ENCODE peak calls at places on chromosomes 16 and 17, in eight cellular contexts. W, Q, H, K, L, N, I and U are unnamed samples.

GRCh38 chr17:27355419-27355818 is 61.5 kb downstream of the WSB1 start:
- DNase-seq in N (no peak), Q (no peak), K (no peak), L (no peak), I (no peak), H (no peak), W (no peak), U (no peak)

GRCh38 chr17:57099165-57099564 is 14.1 kb downstream of the AKAP1 start:
- DNase-seq in I (no peak), Q (no peak), N (no peak), H (no peak), W (no peak), K (no peak), L (no peak), U (no peak)

GRCh38 chr17:70767102-70767701 is 597.9 kb downstream of the KCNJ2 start:
- DNase-seq in N (no peak), Q (no peak), W (no peak), H (peak), L (no peak), I (peak), K (peak), U (peak)

GRCh38 chr17:73798111-73798748 is 154.0 kb upstream of the SDK2 start:
- DNase-seq in W (no peak), K (peak), I (peak), H (peak), N (no peak), Q (peak), L (no peak), U (no peak)

GRCh38 chr16:17358350-17358749 is 112.4 kb downstream of the XYLT1 start:
- DNase-seq in Q (no peak), N (no peak), H (no peak), I (no peak), K (no peak), W (no peak), L (no peak), U (no peak)

GRCh38 chr17:66276328-66276937 is 26.0 kb upstream of the PRKCA start:
- DNase-seq in Q (no peak), K (no peak), I (peak), L (no peak), H (peak), W (no peak), N (no peak), U (no peak)

GRCh38 chr17:45719335-45720071 is 64.6 kb upstream of the CRHR1 start:
- DNase-seq in L (no peak), H (peak), N (peak), I (peak), W (no peak), Q (no peak), K (peak), U (peak)

GRCh38 chr17:4485676-4486646 is 12.7 kb upstream of the SPNS2 start:
- DNase-seq in L (no peak), H (no peak), Q (no peak), N (no peak), I (no peak), W (no peak), K (no peak), U (no peak)

GRCh38 chr17:63694229-63694973 is 5.5 kb downstream of the LIMD2 start:
- DNase-seq in W (no peak), I (no peak), Q (no peak), K (no peak), L (no peak), N (no peak), H (no peak), U (no peak)

GRCh38 chr17:1006054-1006453 is 9.1 kb downstream of the TIMM22 start:
- DNase-seq in L (peak), H (no peak), N (no peak), I (no peak), W (no peak), Q (peak), K (no peak), U (no peak)

GRCh38 chr17:76000755-76001521 is at the start of gene CDK3:
- DNase-seq in K (no peak), I (no peak), N (no peak), H (no peak), Q (peak), L (peak), W (no peak), U (no peak)

GRCh38 chr17:78748730-78749317 is 33.2 kb downstream of the CYTH1 start:
- DNase-seq in Q (peak), W (no peak), K (peak), N (no peak), I (peak), H (no peak), L (no peak), U (no peak)

GRCh38 chr17:17151962-17152361 is 54.2 kb downstream of the PLD6 start:
- DNase-seq in L (peak), W (no peak), H (peak), N (no peak), Q (peak), K (peak), I (peak), U (no peak)

GRCh38 chr17:73657473-73658116 is 13.3 kb upstream of the SDK2 start:
- DNase-seq in I (no peak), H (no peak), N (peak), K (peak), Q (peak), W (peak), L (peak), U (peak)

GRCh38 chr17:29326414-29326813 is 32.5 kb upstream of the NUFIP2 start:
- DNase-seq in N (no peak), K (no peak), H (no peak), L (no peak), Q (no peak), W (no peak), I (no peak), U (no peak)

DNA sequence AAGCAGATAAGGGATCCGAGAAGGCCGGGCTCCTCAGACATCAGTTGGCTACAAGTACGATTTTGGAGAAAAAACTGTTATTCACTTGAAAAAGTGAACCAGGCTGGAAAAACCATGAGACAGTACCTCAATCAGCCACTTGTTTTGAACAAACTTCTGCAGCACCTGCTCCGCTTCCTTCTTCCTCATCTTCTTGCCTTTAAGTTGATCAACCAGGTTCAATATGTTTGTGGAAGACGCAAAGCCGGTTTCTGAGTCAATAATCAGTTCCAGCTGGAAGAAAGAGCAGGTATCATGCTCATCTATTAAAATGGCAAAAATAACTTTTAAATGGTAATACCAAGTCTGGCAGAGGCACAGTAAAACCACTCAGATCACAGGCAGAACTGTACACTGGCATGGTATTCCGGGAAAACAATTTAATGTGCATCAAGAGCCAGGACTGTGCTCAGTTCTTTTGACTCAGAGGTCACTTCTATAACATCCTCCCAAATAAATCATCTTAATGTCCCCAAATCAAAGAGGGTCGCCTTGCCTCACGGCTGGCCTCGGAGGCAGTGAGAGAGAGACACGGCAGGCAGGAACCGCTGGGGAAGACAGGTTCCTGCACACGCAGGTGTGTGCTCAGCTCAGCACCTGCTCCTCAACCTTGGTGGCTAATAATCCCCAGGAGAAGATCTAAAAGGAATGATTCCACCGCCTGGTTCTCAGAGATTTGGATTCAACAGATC is 29.7 kb downstream of the KDM8 start:
- DNase-seq in W (no peak), N (no peak), K (no peak), L (peak), H (no peak), Q (no peak), I (no peak), U (no peak)
- TF ChIP-seq CTCF in W (no peak), N (no peak), K (no peak), L (no peak), H (no peak), Q (no peak), I (no peak), U (no peak)

DNA sequence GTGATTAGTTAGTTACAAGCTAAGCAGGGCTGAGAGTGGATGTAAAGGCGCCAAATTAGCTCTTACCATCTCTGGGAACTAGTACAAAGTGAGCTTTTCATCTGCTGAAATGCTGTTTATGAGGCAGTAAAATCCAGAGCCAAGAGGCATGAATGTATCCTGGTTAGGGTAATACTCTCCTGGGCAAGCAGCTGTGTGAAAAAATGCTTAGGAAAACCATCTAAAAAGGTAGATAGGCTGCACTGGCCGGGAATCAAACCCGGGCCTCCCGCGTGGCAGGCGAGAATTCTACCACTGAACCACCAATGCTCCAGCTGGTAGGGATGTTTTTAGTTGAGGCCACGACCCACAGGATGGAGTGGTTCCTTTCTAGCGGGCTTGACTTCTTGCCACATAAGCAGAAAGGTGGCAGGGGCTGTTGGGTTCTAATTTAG is 23.0 kb downstream of the VAC14 start:
- DNase-seq in L (no peak), W (no peak), K (peak), Q (no peak), N (peak), I (peak), H (peak), U (no peak)
- TF ChIP-seq CTCF in L (no peak), W (no peak), K (no peak), Q (no peak), N (no peak), I (no peak), H (no peak), U (no peak)

DNA sequence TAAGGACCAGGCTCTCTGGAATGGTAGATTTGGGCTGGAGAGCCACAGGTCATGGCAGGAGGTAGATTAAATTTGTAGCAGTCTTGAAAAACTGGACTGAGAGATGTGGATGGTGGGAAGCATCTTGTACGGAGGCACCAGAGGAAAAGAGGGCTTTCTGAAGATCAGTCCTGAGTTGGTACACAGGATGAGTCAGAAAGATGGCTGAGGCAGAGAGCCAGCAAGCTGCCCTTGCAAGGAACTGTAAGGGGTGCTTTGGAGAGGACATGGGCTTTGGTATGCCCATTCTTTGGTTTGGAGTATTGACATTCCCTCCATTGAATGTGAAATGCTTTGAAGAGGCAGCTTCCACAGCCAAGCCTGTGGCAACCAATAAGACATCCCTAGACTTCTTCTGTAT is 55.9 kb downstream of the MYOCD start:
- DNase-seq in I (no peak), N (no peak), L (no peak), H (no peak), K (no peak), W (no peak), Q (no peak), U (no peak)
- TF ChIP-seq CTCF in I (no peak), N (no peak), L (no peak), H (no peak), K (no peak), W (no peak), Q (no peak), U (no peak)

GRCh38 chr16:88936008-88936912 is 40.7 kb downstream of the CBFA2T3 start:
- DNase-seq in W (no peak), L (peak), Q (peak), I (no peak), N (no peak), K (no peak), H (no peak), U (no peak)
- TF ChIP-seq CTCF in W (no peak), L (no peak), Q (peak), I (no peak), N (no peak), K (no peak), H (no peak), U (no peak)

DNA sequence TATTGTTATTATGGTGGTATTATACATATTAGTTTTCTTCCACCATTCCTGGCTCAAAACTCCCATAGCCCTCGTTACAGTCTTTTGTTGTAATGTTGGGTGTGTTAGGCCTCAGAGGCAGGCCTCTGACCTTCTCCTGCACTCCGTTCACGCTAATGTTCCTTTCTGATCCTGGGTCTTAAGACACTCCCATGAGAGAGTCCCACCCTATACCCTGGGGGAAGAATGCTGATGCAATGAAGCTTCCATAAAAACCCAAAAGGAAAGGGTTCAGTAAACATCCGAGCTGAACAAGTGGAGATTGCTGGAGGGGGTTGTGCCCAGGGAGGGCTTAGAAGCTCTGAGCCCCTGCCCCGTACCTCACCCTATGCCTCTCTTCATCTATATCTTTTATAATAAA is 141.3 kb upstream of the NETO2 start:
- DNase-seq in W (no peak), I (no peak), H (no peak), N (no peak), Q (no peak), L (no peak), K (no peak), U (no peak)
- TF ChIP-seq CTCF in W (no peak), I (no peak), H (no peak), N (no peak), Q (no peak), L (no peak), K (no peak), U (no peak)

DNA sequence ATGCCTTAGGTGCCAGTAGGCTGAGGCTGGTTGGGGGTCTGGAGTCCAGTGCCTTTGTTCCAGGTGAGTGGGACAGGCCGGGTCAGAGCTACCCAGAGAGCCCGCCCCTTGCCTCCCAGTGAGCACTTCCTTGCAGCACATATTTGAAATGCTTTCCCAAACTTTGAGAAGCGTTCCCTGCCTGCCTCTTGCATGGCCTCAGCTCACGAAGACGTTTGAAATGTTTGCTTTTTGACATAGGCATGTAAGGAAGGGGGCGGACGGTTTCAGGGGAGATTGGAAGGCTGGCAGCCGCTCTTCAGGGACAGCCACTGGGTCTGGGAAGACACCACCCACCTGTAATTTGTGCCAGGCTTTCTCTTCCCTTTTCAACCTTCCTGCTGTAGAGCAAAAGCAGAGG is 5.1 kb upstream of the FOXL1 start:
- DNase-seq in K (peak), Q (no peak), W (no peak), I (no peak), N (peak), L (no peak), H (no peak), U (no peak)
- TF ChIP-seq CTCF in K (no peak), Q (no peak), W (no peak), I (no peak), N (no peak), L (no peak), H (no peak), U (no peak)

DNA sequence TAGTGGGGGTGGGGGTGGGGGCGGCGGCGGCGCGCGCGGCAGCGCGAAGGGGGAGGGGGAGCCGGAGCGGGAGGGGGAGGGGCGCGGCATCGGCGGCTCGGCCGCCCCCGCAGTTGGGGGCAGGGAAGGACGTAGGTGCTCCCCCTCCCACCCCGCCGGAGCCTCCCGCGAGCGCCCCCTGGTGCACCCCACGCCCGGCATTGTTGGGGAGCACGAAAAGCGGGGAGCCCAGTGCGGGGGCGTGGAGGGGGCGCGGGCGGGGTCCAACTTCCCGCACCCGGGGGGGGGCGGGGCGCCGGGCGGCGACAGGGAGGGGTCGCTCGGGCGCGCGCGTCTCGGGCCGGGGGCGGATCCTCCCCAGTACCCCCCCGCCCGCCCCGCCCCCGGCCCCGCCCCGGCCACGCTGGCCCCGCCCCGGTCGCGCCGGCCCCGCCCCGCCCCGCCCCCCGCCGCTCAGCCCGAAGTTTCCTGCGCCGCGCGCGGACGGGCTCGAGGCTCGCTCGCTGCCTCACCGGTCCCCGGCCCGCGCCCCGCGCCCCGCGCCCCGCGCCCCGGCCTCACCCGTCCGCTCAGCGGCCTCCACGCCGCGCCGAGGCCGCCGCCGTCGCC is at the start of gene CACNA1H:
- DNase-seq in Q (peak), L (no peak), K (no peak), W (peak), N (peak), I (no peak), H (no peak), U (peak)
- TF ChIP-seq CTCF in Q (no peak), L (no peak), K (peak), W (peak), N (peak), I (peak), H (peak), U (peak)